ENCODE peak calls at places on chromosomes 16 and 17, in four cellular contexts. One of them, this sample, is unnamed.

GRCh38 chr17:49595328-49595727 is 19.7 kb downstream of the NXPH3 start:
- DNase-seq in neural progenitor cell: no peak
- DNase-seq in GM12864: no peak
- DNase-seq in activated gamma-delta T cell treated with anti-CD3 and anti-CD28 coated beads, Interleukin-2, amount 50 U/mL, for 16 hours: no peak
- DNase-seq in this sample: no peak

GRCh38 chr17:50480142-50480764 is 1.6 kb downstream of the RSAD1 start:
- DNase-seq in neural progenitor cell: no peak
- DNase-seq in GM12864: no peak
- DNase-seq in activated gamma-delta T cell treated with anti-CD3 and anti-CD28 coated beads, Interleukin-2, amount 50 U/mL, for 16 hours: no peak
- DNase-seq in this sample: no peak

GRCh38 chr17:56142325-56142724 is 10.9 kb upstream of the ANKFN1 start:
- DNase-seq in neural progenitor cell: no peak
- DNase-seq in GM12864: no peak
- DNase-seq in activated gamma-delta T cell treated with anti-CD3 and anti-CD28 coated beads, Interleukin-2, amount 50 U/mL, for 16 hours: no peak
- DNase-seq in this sample: no peak

GRCh38 chr17:72572604-72573491 is 452.0 kb downstream of the SOX9 start:
- DNase-seq in neural progenitor cell: no peak
- DNase-seq in GM12864: no peak
- DNase-seq in activated gamma-delta T cell treated with anti-CD3 and anti-CD28 coated beads, Interleukin-2, amount 50 U/mL, for 16 hours: no peak
- DNase-seq in this sample: no peak

GRCh38 chr17:9768381-9768934 is 22.9 kb downstream of the DHRS7C start:
- DNase-seq in neural progenitor cell: peak; percentile 56
- DNase-seq in GM12864: no peak
- DNase-seq in activated gamma-delta T cell treated with anti-CD3 and anti-CD28 coated beads, Interleukin-2, amount 50 U/mL, for 16 hours: no peak
- DNase-seq in this sample: no peak

GRCh38 chr16:67456383-67457140 is 24.4 kb downstream of the ATP6V0D1 start:
- DNase-seq in neural progenitor cell: no peak
- DNase-seq in GM12864: no peak
- DNase-seq in activated gamma-delta T cell treated with anti-CD3 and anti-CD28 coated beads, Interleukin-2, amount 50 U/mL, for 16 hours: no peak
- DNase-seq in this sample: no peak

GRCh38 chr17:412211-413015 is 59.8 kb upstream of the RPH3AL start:
- DNase-seq in neural progenitor cell: peak; percentile 77
- DNase-seq in GM12864: no peak
- DNase-seq in activated gamma-delta T cell treated with anti-CD3 and anti-CD28 coated beads, Interleukin-2, amount 50 U/mL, for 16 hours: peak; percentile 54
- DNase-seq in this sample: no peak

GRCh38 chr16:13793788-13794461 is 126.0 kb upstream of the ERCC4 start:
- DNase-seq in neural progenitor cell: no peak
- DNase-seq in GM12864: no peak
- DNase-seq in activated gamma-delta T cell treated with anti-CD3 and anti-CD28 coated beads, Interleukin-2, amount 50 U/mL, for 16 hours: no peak
- DNase-seq in this sample: no peak

GRCh38 chr17:859461-860195 is 77.5 kb downstream of the MRM3 start:
- DNase-seq in neural progenitor cell: peak; percentile 87
- DNase-seq in GM12864: no peak
- DNase-seq in activated gamma-delta T cell treated with anti-CD3 and anti-CD28 coated beads, Interleukin-2, amount 50 U/mL, for 16 hours: no peak
- DNase-seq in this sample: no peak

GRCh38 chr17:76307299-76307965 is 644 bp downstream of the QRICH2 start:
- DNase-seq in neural progenitor cell: no peak
- DNase-seq in GM12864: no peak
- DNase-seq in activated gamma-delta T cell treated with anti-CD3 and anti-CD28 coated beads, Interleukin-2, amount 50 U/mL, for 16 hours: no peak
- DNase-seq in this sample: no peak

GRCh38 chr17:34386925-34387550 is 24.0 kb upstream of the CCL1 start:
- DNase-seq in neural progenitor cell: no peak
- DNase-seq in GM12864: no peak
- DNase-seq in activated gamma-delta T cell treated with anti-CD3 and anti-CD28 coated beads, Interleukin-2, amount 50 U/mL, for 16 hours: no peak
- DNase-seq in this sample: no peak

GRCh38 chr16:68782198-68783174 is 45.4 kb downstream of the CDH1 start:
- DNase-seq in neural progenitor cell: no peak
- DNase-seq in GM12864: peak; percentile 53
- DNase-seq in activated gamma-delta T cell treated with anti-CD3 and anti-CD28 coated beads, Interleukin-2, amount 50 U/mL, for 16 hours: no peak
- DNase-seq in this sample: peak; percentile 15

GRCh38 chr17:52606098-52606497 is 447.6 kb upstream of the CA10 start:
- DNase-seq in neural progenitor cell: no peak
- DNase-seq in GM12864: no peak
- DNase-seq in activated gamma-delta T cell treated with anti-CD3 and anti-CD28 coated beads, Interleukin-2, amount 50 U/mL, for 16 hours: no peak
- DNase-seq in this sample: no peak

GRCh38 chr17:40550608-40551007 is 14.7 kb downstream of the CCR7 start:
- DNase-seq in neural progenitor cell: no peak
- DNase-seq in GM12864: no peak
- DNase-seq in activated gamma-delta T cell treated with anti-CD3 and anti-CD28 coated beads, Interleukin-2, amount 50 U/mL, for 16 hours: no peak
- DNase-seq in this sample: no peak

GRCh38 chr17:79645777-79646088 is 34.9 kb upstream of the RBFOX3 start:
- DNase-seq in neural progenitor cell: no peak
- DNase-seq in GM12864: no peak
- DNase-seq in activated gamma-delta T cell treated with anti-CD3 and anti-CD28 coated beads, Interleukin-2, amount 50 U/mL, for 16 hours: no peak
- DNase-seq in this sample: no peak

GRCh38 chr16:47779201-47780016 is 318.3 kb downstream of the PHKB start:
- DNase-seq in neural progenitor cell: no peak
- DNase-seq in GM12864: peak; percentile 18
- DNase-seq in activated gamma-delta T cell treated with anti-CD3 and anti-CD28 coated beads, Interleukin-2, amount 50 U/mL, for 16 hours: no peak
- DNase-seq in this sample: no peak

GRCh38 chr16:55179858-55180585 is 144.0 kb upstream of the IRX6 start:
- DNase-seq in neural progenitor cell: peak; percentile 54
- DNase-seq in GM12864: no peak
- DNase-seq in activated gamma-delta T cell treated with anti-CD3 and anti-CD28 coated beads, Interleukin-2, amount 50 U/mL, for 16 hours: no peak
- DNase-seq in this sample: no peak

GRCh38 chr16:648071-648785 is 937 bp upstream of the WDR90 start:
- DNase-seq in neural progenitor cell: peak; percentile 62
- DNase-seq in GM12864: no peak
- DNase-seq in activated gamma-delta T cell treated with anti-CD3 and anti-CD28 coated beads, Interleukin-2, amount 50 U/mL, for 16 hours: no peak
- DNase-seq in this sample: no peak

GRCh38 chr16:24253192-24253591 is 2.9 kb upstream of the CACNG3 start:
- DNase-seq in neural progenitor cell: peak; percentile 83
- DNase-seq in GM12864: peak; percentile 37
- DNase-seq in activated gamma-delta T cell treated with anti-CD3 and anti-CD28 coated beads, Interleukin-2, amount 50 U/mL, for 16 hours: peak; percentile 7
- DNase-seq in this sample: no peak

GRCh38 chr17:42135664-42136653 is 13.4 kb downstream of the HSPB9 start:
- DNase-seq in neural progenitor cell: no peak
- DNase-seq in GM12864: no peak
- DNase-seq in activated gamma-delta T cell treated with anti-CD3 and anti-CD28 coated beads, Interleukin-2, amount 50 U/mL, for 16 hours: no peak
- DNase-seq in this sample: no peak

GRCh38 chr17:14619821-14620220 is 318.9 kb downstream of the HS3ST3B1 start:
- DNase-seq in neural progenitor cell: no peak
- DNase-seq in GM12864: no peak
- DNase-seq in activated gamma-delta T cell treated with anti-CD3 and anti-CD28 coated beads, Interleukin-2, amount 50 U/mL, for 16 hours: no peak
- DNase-seq in this sample: no peak

GRCh38 chr17:74994440-74994839 is 7.0 kb downstream of the CDR2L start:
- DNase-seq in neural progenitor cell: no peak
- DNase-seq in GM12864: no peak
- DNase-seq in activated gamma-delta T cell treated with anti-CD3 and anti-CD28 coated beads, Interleukin-2, amount 50 U/mL, for 16 hours: no peak
- DNase-seq in this sample: no peak

GRCh38 chr16:75222271-75222783 is 3.5 kb downstream of the CTRB1 start:
- DNase-seq in neural progenitor cell: no peak
- DNase-seq in GM12864: no peak
- DNase-seq in activated gamma-delta T cell treated with anti-CD3 and anti-CD28 coated beads, Interleukin-2, amount 50 U/mL, for 16 hours: no peak
- DNase-seq in this sample: no peak

This sample was measured in SIG-M5.